ENCODE peak calls at places on chromosomes 16 and 17, in nine cellular contexts. One of them, this sample, is unnamed.

GRCh38 chr17:44177641-44178040 is 7.1 kb downstream of the ASB16 start:
- DNase-seq in GM23338: no peak
- DNase-seq in fibroblast of lung: no peak
- DNase-seq in IMR-90: no peak
- DNase-seq in GM12878: no peak
- DNase-seq in DND-41: no peak
- DNase-seq in H1: no peak
- DNase-seq in HCT116: no peak
- DNase-seq in neural progenitor cell: no peak
- DNase-seq in this sample: no peak

GRCh38 chr17:73600103-73600871 is 44.0 kb downstream of the SDK2 start:
- DNase-seq in GM23338: no peak
- DNase-seq in fibroblast of lung: no peak
- DNase-seq in IMR-90: no peak
- DNase-seq in GM12878: no peak
- DNase-seq in DND-41: no peak
- DNase-seq in H1: no peak
- DNase-seq in HCT116: no peak
- DNase-seq in neural progenitor cell: no peak
- DNase-seq in this sample: no peak

GRCh38 chr16:83989300-83989699 is 21.3 kb downstream of the NECAB2 start:
- DNase-seq in GM23338: no peak
- DNase-seq in fibroblast of lung: no peak
- DNase-seq in IMR-90: no peak
- DNase-seq in GM12878: no peak
- DNase-seq in DND-41: no peak
- DNase-seq in H1: no peak
- DNase-seq in HCT116: no peak
- DNase-seq in neural progenitor cell: no peak
- DNase-seq in this sample: no peak

GRCh38 chr16:88374736-88375135 is 8.0 kb upstream of the ZNF469 start:
- DNase-seq in GM23338: no peak
- DNase-seq in fibroblast of lung: no peak
- DNase-seq in IMR-90: no peak
- DNase-seq in GM12878: no peak
- DNase-seq in DND-41: no peak
- DNase-seq in H1: no peak
- DNase-seq in HCT116: no peak
- DNase-seq in neural progenitor cell: no peak
- DNase-seq in this sample: no peak

GRCh38 chr17:8470447-8471047 is 34.9 kb downstream of the NDEL1 start:
- DNase-seq in GM23338: no peak
- DNase-seq in fibroblast of lung: no peak
- DNase-seq in IMR-90: no peak
- DNase-seq in GM12878: no peak
- DNase-seq in DND-41: no peak
- DNase-seq in H1: no peak
- DNase-seq in HCT116: no peak
- DNase-seq in neural progenitor cell: no peak
- DNase-seq in this sample: no peak

GRCh38 chr16:74865922-74866598 is 91.4 kb upstream of the FA2H start:
- DNase-seq in GM23338: peak
- DNase-seq in fibroblast of lung: peak
- DNase-seq in IMR-90: no peak
- DNase-seq in GM12878: no peak
- DNase-seq in DND-41: no peak
- DNase-seq in H1: peak
- DNase-seq in HCT116: no peak
- DNase-seq in neural progenitor cell: peak
- DNase-seq in this sample: no peak

GRCh38 chr17:20244671-20245070 is 222.7 kb downstream of the LGALS9B start:
- DNase-seq in GM23338: no peak
- DNase-seq in fibroblast of lung: peak
- DNase-seq in IMR-90: peak
- DNase-seq in GM12878: no peak
- DNase-seq in DND-41: no peak
- DNase-seq in H1: no peak
- DNase-seq in HCT116: no peak
- DNase-seq in neural progenitor cell: no peak
- DNase-seq in this sample: no peak

GRCh38 chr17:48153711-48154642 is 46.4 kb downstream of the SNX11 start:
- DNase-seq in GM23338: peak
- DNase-seq in fibroblast of lung: peak
- DNase-seq in IMR-90: peak
- DNase-seq in GM12878: no peak
- DNase-seq in DND-41: peak
- DNase-seq in H1: no peak
- DNase-seq in HCT116: peak
- DNase-seq in neural progenitor cell: peak
- DNase-seq in this sample: peak

GRCh38 chr17:78980624-78980972 is 875 bp upstream of the LGALS3BP start:
- DNase-seq in GM23338: no peak
- DNase-seq in fibroblast of lung: no peak
- DNase-seq in IMR-90: no peak
- DNase-seq in GM12878: no peak
- DNase-seq in DND-41: no peak
- DNase-seq in H1: no peak
- DNase-seq in HCT116: no peak
- DNase-seq in neural progenitor cell: no peak
- DNase-seq in this sample: no peak

GRCh38 chr17:50559674-50560184 is 786 bp upstream of the CACNA1G start:
- DNase-seq in GM23338: peak
- DNase-seq in fibroblast of lung: peak
- DNase-seq in IMR-90: peak
- DNase-seq in GM12878: no peak
- DNase-seq in DND-41: no peak
- DNase-seq in H1: peak
- DNase-seq in HCT116: peak
- DNase-seq in neural progenitor cell: peak
- DNase-seq in this sample: no peak

GRCh38 chr17:50558091-50558490 is 2.4 kb upstream of the CACNA1G start:
- DNase-seq in GM23338: no peak
- DNase-seq in fibroblast of lung: no peak
- DNase-seq in IMR-90: no peak
- DNase-seq in GM12878: no peak
- DNase-seq in DND-41: no peak
- DNase-seq in H1: no peak
- DNase-seq in HCT116: no peak
- DNase-seq in neural progenitor cell: no peak
- DNase-seq in this sample: no peak

GRCh38 chr17:50558581-50558954 is 1.9 kb upstream of the CACNA1G start:
- DNase-seq in GM23338: no peak
- DNase-seq in fibroblast of lung: no peak
- DNase-seq in IMR-90: no peak
- DNase-seq in GM12878: no peak
- DNase-seq in DND-41: no peak
- DNase-seq in H1: no peak
- DNase-seq in HCT116: no peak
- DNase-seq in neural progenitor cell: no peak
- DNase-seq in this sample: no peak

GRCh38 chr17:50560185-50560824 is at the start of gene CACNA1G:
- DNase-seq in GM23338: peak
- DNase-seq in fibroblast of lung: peak
- DNase-seq in IMR-90: peak
- DNase-seq in GM12878: no peak
- DNase-seq in DND-41: peak
- DNase-seq in H1: peak
- DNase-seq in HCT116: peak
- DNase-seq in neural progenitor cell: peak
- DNase-seq in this sample: peak

DNA sequence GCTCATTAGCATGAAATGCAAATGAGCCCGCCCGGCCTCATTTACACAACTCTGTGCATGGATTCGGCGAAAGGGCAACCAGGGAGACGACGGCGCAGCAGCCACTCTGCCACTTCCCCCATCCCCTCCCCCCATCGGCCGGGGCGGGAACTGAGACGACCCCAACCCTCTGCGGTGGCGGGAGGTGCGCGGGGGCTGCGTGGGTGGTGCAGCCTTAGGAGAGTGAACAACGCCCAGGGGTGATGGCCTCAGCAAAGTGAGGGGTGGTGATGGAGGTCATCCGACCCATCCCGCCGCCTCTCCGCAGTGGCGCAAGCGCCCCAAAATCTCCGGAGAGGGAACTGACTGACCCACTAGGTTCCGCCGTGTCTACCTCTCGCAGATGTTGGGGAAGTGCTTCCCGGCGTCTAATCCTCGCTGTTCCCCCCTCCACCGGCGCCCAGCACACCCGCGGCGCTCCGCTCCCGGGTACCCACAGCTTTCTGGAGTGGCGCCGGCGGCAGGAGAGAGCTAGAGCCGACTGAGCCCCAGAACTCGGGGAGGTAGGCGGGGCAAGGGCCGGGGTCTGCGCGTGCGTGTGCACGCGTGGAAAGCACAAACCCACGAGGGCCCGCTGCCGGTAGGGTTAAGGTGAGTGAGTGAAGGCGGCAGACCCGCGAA is 1.4 kb upstream of the CACNA1G start:
- DNase-seq in GM23338: peak
- DNase-seq in fibroblast of lung: no peak
- DNase-seq in IMR-90: no peak
- DNase-seq in GM12878: no peak
- DNase-seq in DND-41: no peak
- DNase-seq in H1: no peak
- DNase-seq in HCT116: no peak
- DNase-seq in neural progenitor cell: peak
- DNase-seq in this sample: no peak
- H3K4me3 ChIP-seq in GM23338: peak
- H3K4me3 ChIP-seq in fibroblast of lung: no peak
- H3K4me3 ChIP-seq in IMR-90: no peak
- H3K4me3 ChIP-seq in GM12878: no peak
- H3K4me3 ChIP-seq in DND-41: no peak
- H3K4me3 ChIP-seq in H1: peak
- H3K4me3 ChIP-seq in HCT116: no peak
- H3K4me3 ChIP-seq in neural progenitor cell: peak
- H3K4me3 ChIP-seq in this sample: no peak

GRCh38 chr17:57739402-57740224 is 5.5 kb downstream of the CCDC182 start:
- DNase-seq in GM23338: peak
- DNase-seq in fibroblast of lung: peak
- DNase-seq in IMR-90: no peak
- DNase-seq in GM12878: no peak
- DNase-seq in DND-41: peak
- DNase-seq in H1: no peak
- DNase-seq in HCT116: peak
- DNase-seq in neural progenitor cell: peak
- DNase-seq in this sample: no peak
- TF ChIP-seq CTCF in GM23338: peak
- TF ChIP-seq CTCF in fibroblast of lung: peak
- TF ChIP-seq CTCF in IMR-90: peak
- TF ChIP-seq CTCF in GM12878: peak
- TF ChIP-seq CTCF in DND-41: peak
- TF ChIP-seq CTCF in H1: peak
- TF ChIP-seq CTCF in HCT116: peak
- TF ChIP-seq CTCF in neural progenitor cell: peak
- TF ChIP-seq CTCF in this sample: no peak

GRCh38 chr16:56594292-56594619 is 4.9 kb downstream of the MT3 start:
- DNase-seq in GM23338: no peak
- DNase-seq in fibroblast of lung: no peak
- DNase-seq in IMR-90: no peak
- DNase-seq in GM12878: no peak
- DNase-seq in DND-41: no peak
- DNase-seq in H1: no peak
- DNase-seq in HCT116: no peak
- DNase-seq in neural progenitor cell: no peak
- DNase-seq in this sample: no peak

GRCh38 chr16:56591377-56592060 is 2.2 kb downstream of the MT3 start:
- DNase-seq in GM23338: no peak
- DNase-seq in fibroblast of lung: no peak
- DNase-seq in IMR-90: no peak
- DNase-seq in GM12878: no peak
- DNase-seq in DND-41: no peak
- DNase-seq in H1: no peak
- DNase-seq in HCT116: no peak
- DNase-seq in neural progenitor cell: no peak
- DNase-seq in this sample: no peak

GRCh38 chr16:56588781-56589140 is 567 bp upstream of the MT3 start:
- DNase-seq in GM23338: no peak
- DNase-seq in fibroblast of lung: no peak
- DNase-seq in IMR-90: no peak
- DNase-seq in GM12878: no peak
- DNase-seq in DND-41: no peak
- DNase-seq in H1: no peak
- DNase-seq in HCT116: no peak
- DNase-seq in neural progenitor cell: no peak
- DNase-seq in this sample: no peak

GRCh38 chr16:56593573-56594291 is 4.4 kb downstream of the MT3 start:
- DNase-seq in GM23338: no peak
- DNase-seq in fibroblast of lung: no peak
- DNase-seq in IMR-90: no peak
- DNase-seq in GM12878: no peak
- DNase-seq in DND-41: no peak
- DNase-seq in H1: no peak
- DNase-seq in HCT116: no peak
- DNase-seq in neural progenitor cell: no peak
- DNase-seq in this sample: no peak

DNA sequence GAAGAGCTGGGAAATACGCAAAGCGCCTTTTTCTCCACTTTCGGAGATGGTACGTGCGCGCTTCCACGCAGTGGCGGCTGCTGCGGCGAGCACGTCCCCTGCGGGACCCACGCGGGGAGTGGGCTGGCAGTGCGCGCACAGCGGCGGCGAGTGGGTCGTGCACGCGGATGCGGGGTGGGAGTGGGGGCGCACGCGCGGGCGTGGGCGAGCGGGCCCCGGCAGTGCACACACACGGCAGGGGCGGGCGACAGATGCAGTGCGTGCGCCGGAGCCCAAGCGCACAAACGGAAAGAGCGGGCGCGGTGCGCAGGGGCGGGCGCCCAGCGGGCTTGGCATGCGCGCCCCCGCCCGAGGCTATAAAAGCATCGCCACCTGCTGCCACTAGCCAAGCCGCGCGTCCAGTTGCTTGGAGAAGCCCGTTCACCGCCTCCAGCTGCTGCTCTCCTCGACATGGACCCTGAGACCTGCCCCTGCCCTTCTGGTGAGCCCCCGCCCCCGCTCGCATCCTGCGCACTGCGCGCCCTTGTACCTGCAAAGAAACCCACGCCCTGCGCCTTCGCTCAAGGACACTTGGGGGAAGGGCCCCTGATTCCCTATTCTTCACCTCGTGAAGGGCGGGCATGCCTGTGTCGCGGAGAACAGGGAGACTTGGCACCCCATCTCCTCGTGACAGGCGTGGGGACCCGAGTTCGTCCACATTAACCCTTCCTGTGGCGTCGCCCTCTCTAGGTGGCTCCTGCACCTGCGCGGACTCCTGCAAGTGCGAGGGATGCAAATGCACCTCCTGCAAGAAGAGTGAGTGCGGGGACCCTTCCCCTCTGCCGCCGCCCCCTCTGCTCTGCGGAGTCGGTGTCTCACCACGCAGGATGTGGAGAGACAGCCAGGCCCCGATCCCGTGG is at the start of gene MT3:
- DNase-seq in GM23338: peak
- DNase-seq in fibroblast of lung: no peak
- DNase-seq in IMR-90: no peak
- DNase-seq in GM12878: no peak
- DNase-seq in DND-41: no peak
- DNase-seq in H1: no peak
- DNase-seq in HCT116: no peak
- DNase-seq in neural progenitor cell: peak
- DNase-seq in this sample: peak
- H2AFZ ChIP-seq in GM23338: peak
- H2AFZ ChIP-seq in fibroblast of lung: no peak
- H2AFZ ChIP-seq in IMR-90: peak
- H2AFZ ChIP-seq in GM12878: no peak
- H2AFZ ChIP-seq in DND-41: no peak
- H2AFZ ChIP-seq in H1: peak
- H2AFZ ChIP-seq in HCT116: no peak
- H2AFZ ChIP-seq in neural progenitor cell: peak
- H2AFZ ChIP-seq in this sample: no peak

GRCh38 chr16:46745594-46745993 is 2.5 kb downstream of the MYLK3 start:
- DNase-seq in GM23338: peak
- DNase-seq in fibroblast of lung: no peak
- DNase-seq in IMR-90: no peak
- DNase-seq in GM12878: no peak
- DNase-seq in DND-41: no peak
- DNase-seq in H1: no peak
- DNase-seq in HCT116: no peak
- DNase-seq in neural progenitor cell: no peak
- DNase-seq in this sample: no peak
- H3K4me3 ChIP-seq in GM23338: no peak
- H3K4me3 ChIP-seq in fibroblast of lung: no peak
- H3K4me3 ChIP-seq in IMR-90: no peak
- H3K4me3 ChIP-seq in GM12878: no peak
- H3K4me3 ChIP-seq in DND-41: no peak
- H3K4me3 ChIP-seq in H1: no peak
- H3K4me3 ChIP-seq in HCT116: no peak
- H3K4me3 ChIP-seq in neural progenitor cell: no peak
- H3K4me3 ChIP-seq in this sample: no peak